ENCODE peak calls at places on chromosomes 5 and 9, in seven cellular contexts. E is OCI-LY7, C is cardiac muscle cell, N is psoas muscle, U is A673, Y is GM23338, K is mesendoderm. F is an unnamed sample. For H3K4me1, the result is how much of the 10 kb centered on the place peaks cover.

GRCh38 chr9:100317706-100318105 is 35.0 kb downstream of the TEX10 start:
- DNase-seq in C (no peak), Y (no peak), E (no peak), K (no peak), N (no peak), U (no peak), F (no peak)

GRCh38 chr5:82057051-82057450 is 85.2 kb downstream of the ATG10 start:
- DNase-seq in Y (no peak), E (no peak), C (no peak), K (no peak), N (no peak), U (no peak), F (no peak)

GRCh38 chr9:89023788-89024187 is 32.5 kb downstream of the S1PR3 start:
- DNase-seq in U (no peak), N (no peak), E (no peak), K (peak), Y (no peak), C (no peak), F (no peak)

GRCh38 chr5:164207646-164208045 is 702.2 kb downstream of the MAT2B start:
- DNase-seq in C (no peak), U (no peak), N (no peak), E (no peak), Y (no peak), K (no peak), F (no peak)

GRCh38 chr9:126043691-126044090 is 282.9 kb upstream of the MVB12B start:
- DNase-seq in Y (no peak), U (no peak), E (no peak), C (no peak), N (no peak), K (no peak), F (no peak)

GRCh38 chr5:16152601-16153568 is 26.7 kb downstream of the MARCHF11 start:
- DNase-seq in K (peak), E (no peak), Y (peak), N (no peak), C (no peak), U (no peak), F (no peak)

GRCh38 chr9:72871685-72872084 is 81.2 kb downstream of the ALDH1A1 start:
- DNase-seq in C (no peak), E (no peak), Y (peak), N (no peak), U (peak), K (no peak), F (no peak)

GRCh38 chr9:116098476-116098875 is 55.1 kb upstream of the PAPPA start:
- DNase-seq in U (no peak), C (no peak), N (no peak), E (no peak), K (no peak), Y (no peak), F (no peak)

GRCh38 chr5:157473383-157474370 is 13.7 kb downstream of the NIPAL4 start:
- DNase-seq in K (no peak), C (peak), N (no peak), E (no peak), U (no peak), Y (no peak), F (peak)

GRCh38 chr9:108784128-108784490 is 71.7 kb downstream of the ACTL7B start:
- DNase-seq in K (no peak), E (no peak), Y (no peak), U (no peak), C (no peak), N (no peak), F (no peak)

GRCh38 chr9:91190062-91190461 is 171.7 kb downstream of the AUH start:
- DNase-seq in N (no peak), U (no peak), C (no peak), K (no peak), Y (no peak), E (no peak), F (no peak)

GRCh38 chr9:91193658-91194391 is 167.9 kb downstream of the AUH start:
- DNase-seq in Y (peak), K (peak), N (peak), C (peak), U (peak), E (peak), F (peak)

GRCh38 chr9:91192785-91193657 is 168.7 kb downstream of the AUH start:
- DNase-seq in E (peak), U (peak), K (peak), C (peak), Y (peak), N (peak), F (peak)

GRCh38 chr9:91191443-91192378 is 170.0 kb downstream of the AUH start:
- DNase-seq in E (peak), U (no peak), Y (no peak), C (peak), N (peak), K (no peak), F (no peak)

DNA sequence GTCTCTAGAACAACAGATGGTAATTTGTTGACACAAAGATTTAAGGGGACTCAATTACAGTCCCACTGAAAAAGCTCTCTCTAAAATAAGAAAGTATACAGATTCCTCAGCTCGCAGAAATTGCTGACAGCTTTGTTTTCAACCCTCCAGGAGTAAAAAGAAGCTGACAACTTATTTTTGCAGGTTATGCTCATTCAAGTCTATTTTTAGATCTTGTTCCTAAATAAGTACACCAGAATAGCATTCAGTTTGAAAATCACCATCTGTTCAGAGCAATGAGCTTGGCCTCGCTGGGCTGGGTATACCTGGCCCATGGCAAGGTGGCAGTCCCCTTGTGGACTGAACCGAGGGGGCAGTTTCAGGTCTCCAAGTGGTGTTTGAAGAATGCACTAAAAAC is 169.3 kb downstream of the AUH start:
- DNase-seq in K (no peak), U (no peak), N (peak), C (peak), Y (no peak), E (peak), F (no peak)
- H3K4me1 ChIP-seq in K (under half), U (under half), N (under half), C (under half), Y (under half), E (under half), F (half or more)

DNA sequence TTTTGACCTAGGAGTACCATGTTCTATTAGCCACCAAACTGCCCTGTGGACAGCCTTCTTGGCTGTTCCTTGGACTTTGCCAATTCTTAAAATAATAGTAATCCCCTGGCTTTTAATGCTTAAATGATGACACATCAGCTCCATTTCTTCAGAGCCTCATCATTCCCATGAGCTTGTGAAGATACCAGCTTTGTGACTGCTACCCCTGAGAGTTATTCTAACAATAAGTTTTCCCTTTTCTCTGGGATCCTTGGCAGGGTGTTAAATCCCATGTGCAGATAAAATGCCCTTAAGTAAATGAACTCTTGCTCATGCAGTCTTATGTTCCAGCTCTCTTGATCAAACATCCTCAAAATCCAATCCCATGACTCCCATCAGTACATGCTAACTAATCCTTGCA is 415.3 kb downstream of the CETN3 start:
- DNase-seq in N (no peak), U (no peak), K (no peak), C (no peak), Y (no peak), E (no peak), F (no peak)
- H3K4me3 ChIP-seq in N (no peak), U (no peak), K (no peak), C (no peak), Y (no peak), E (no peak), F (no peak)

GRCh38 chr9:99083051-99083450 is 21.9 kb upstream of the TGFBR1 start:
- DNase-seq in K (no peak), C (no peak), U (no peak), Y (no peak), E (no peak), N (no peak), F (no peak)

GRCh38 chr9:99076483-99077171 is 28.3 kb upstream of the TGFBR1 start:
- DNase-seq in K (peak), C (no peak), U (no peak), N (no peak), Y (no peak), E (no peak), F (peak)

GRCh38 chr9:99076030-99076429 is 28.9 kb upstream of the TGFBR1 start:
- DNase-seq in N (no peak), K (no peak), Y (no peak), E (no peak), U (no peak), C (no peak), F (peak)

GRCh38 chr9:99078731-99079130 is 26.2 kb upstream of the TGFBR1 start:
- DNase-seq in U (no peak), Y (no peak), E (no peak), C (no peak), N (no peak), K (peak), F (peak)

GRCh38 chr9:99079542-99079941 is 25.4 kb upstream of the TGFBR1 start:
- DNase-seq in Y (no peak), N (no peak), U (no peak), E (no peak), C (no peak), K (no peak), F (peak)
- H3K4me1 ChIP-seq in Y (under half), N (under half), U (under half), E (under half), C (under half), K (under half), F (under half)

DNA sequence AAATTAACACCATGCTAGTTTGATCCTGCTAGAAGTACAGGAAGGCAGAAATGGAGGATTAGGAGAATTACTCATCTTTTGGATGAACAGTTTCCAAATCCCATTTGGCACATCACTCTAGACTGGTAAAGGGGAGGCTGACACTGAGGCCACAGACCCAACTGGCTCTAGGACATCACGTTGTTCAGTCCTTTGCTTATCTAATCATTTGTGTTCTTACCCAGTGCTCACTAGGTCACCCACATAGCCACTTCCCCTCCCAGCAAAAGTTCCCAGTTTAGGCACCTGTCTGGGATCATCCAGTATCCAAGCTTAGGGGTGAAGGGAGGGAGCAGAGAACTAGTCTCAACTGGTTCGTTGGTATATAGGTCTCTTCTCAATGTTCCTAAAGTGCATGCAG is 1.6 kb upstream of the LEAP2 start:
- DNase-seq in N (no peak), C (no peak), E (no peak), U (no peak), Y (no peak), K (no peak), F (no peak)
- H3K4me3 ChIP-seq in N (no peak), C (no peak), E (no peak), U (no peak), Y (no peak), K (no peak), F (no peak)

GRCh38 chr9:134626576-134627416 is 14.8 kb upstream of the COL5A1 start:
- DNase-seq in E (no peak), N (no peak), C (no peak), U (peak), K (peak), Y (no peak), F (peak)
- H3K4me1 ChIP-seq in E (under half), N (under half), C (under half), U (under half), K (under half), Y (under half), F (under half)

GRCh38 chr5:72505539-72505938 is 1.7 kb downstream of the ZNF366 start:
- DNase-seq in U (no peak), E (no peak), K (no peak), N (no peak), Y (no peak), C (no peak), F (no peak)
- H3K4me3 ChIP-seq in U (no peak), E (no peak), K (no peak), N (peak), Y (no peak), C (no peak), F (no peak)

F was measured in sigmoid colon.